ENCODE peak calls at places on chromosome 11, in ten cellular contexts. One of them, this sample, is unnamed. For H3K4me1, the result is how much of the 10 kb centered on the place peaks cover.

GRCh38 chr11:109405671-109406070 is 16.3 kb upstream of the C11orf87 start:
- DNase-seq in left ventricle myocardium inferior: no peak
- DNase-seq in effector memory CD4-positive, alpha-beta T cell: no peak
- DNase-seq in H1: no peak
- DNase-seq in endothelial cell of umbilical vein: no peak
- DNase-seq in BE2C: no peak
- DNase-seq in neuronal stem cell: no peak
- DNase-seq in hepatocyte: no peak
- DNase-seq in Caco-2: no peak
- DNase-seq in mucosa of descending colon: no peak
- DNase-seq in this sample: no peak

GRCh38 chr11:6200975-6201374 is 2.0 kb downstream of the OR52W1 start:
- DNase-seq in left ventricle myocardium inferior: peak
- DNase-seq in effector memory CD4-positive, alpha-beta T cell: no peak
- DNase-seq in H1: no peak
- DNase-seq in endothelial cell of umbilical vein: no peak
- DNase-seq in BE2C: no peak
- DNase-seq in neuronal stem cell: no peak
- DNase-seq in hepatocyte: no peak
- DNase-seq in Caco-2: no peak
- DNase-seq in mucosa of descending colon: no peak
- DNase-seq in this sample: peak

GRCh38 chr11:79487412-79487811 is 46.6 kb upstream of the TENM4 start:
- DNase-seq in left ventricle myocardium inferior: no peak
- DNase-seq in effector memory CD4-positive, alpha-beta T cell: no peak
- DNase-seq in H1: no peak
- DNase-seq in endothelial cell of umbilical vein: no peak
- DNase-seq in BE2C: no peak
- DNase-seq in neuronal stem cell: no peak
- DNase-seq in hepatocyte: no peak
- DNase-seq in Caco-2: no peak
- DNase-seq in mucosa of descending colon: no peak
- DNase-seq in this sample: no peak

GRCh38 chr11:130769782-130770565 is 146.3 kb downstream of the SNX19 start:
- DNase-seq in left ventricle myocardium inferior: no peak
- DNase-seq in effector memory CD4-positive, alpha-beta T cell: no peak
- DNase-seq in H1: no peak
- DNase-seq in endothelial cell of umbilical vein: no peak
- DNase-seq in BE2C: no peak
- DNase-seq in neuronal stem cell: no peak
- DNase-seq in hepatocyte: no peak
- DNase-seq in Caco-2: no peak
- DNase-seq in mucosa of descending colon: no peak
- DNase-seq in this sample: no peak

GRCh38 chr11:81869337-81870065 is 864.2 kb downstream of the FAM181B start:
- DNase-seq in left ventricle myocardium inferior: no peak
- DNase-seq in effector memory CD4-positive, alpha-beta T cell: peak
- DNase-seq in H1: no peak
- DNase-seq in endothelial cell of umbilical vein: no peak
- DNase-seq in BE2C: no peak
- DNase-seq in neuronal stem cell: no peak
- DNase-seq in hepatocyte: no peak
- DNase-seq in Caco-2: no peak
- DNase-seq in mucosa of descending colon: no peak
- DNase-seq in this sample: no peak

GRCh38 chr11:105269862-105270261 is 130.3 kb upstream of the CARD18 start:
- DNase-seq in left ventricle myocardium inferior: no peak
- DNase-seq in effector memory CD4-positive, alpha-beta T cell: no peak
- DNase-seq in H1: no peak
- DNase-seq in endothelial cell of umbilical vein: no peak
- DNase-seq in BE2C: no peak
- DNase-seq in neuronal stem cell: no peak
- DNase-seq in hepatocyte: no peak
- DNase-seq in Caco-2: no peak
- DNase-seq in mucosa of descending colon: no peak
- DNase-seq in this sample: no peak

GRCh38 chr11:32779131-32779530 is 15.3 kb downstream of the CCDC73 start:
- DNase-seq in left ventricle myocardium inferior: no peak
- DNase-seq in effector memory CD4-positive, alpha-beta T cell: no peak
- DNase-seq in H1: no peak
- DNase-seq in endothelial cell of umbilical vein: no peak
- DNase-seq in BE2C: no peak
- DNase-seq in neuronal stem cell: no peak
- DNase-seq in hepatocyte: no peak
- DNase-seq in Caco-2: no peak
- DNase-seq in mucosa of descending colon: no peak
- DNase-seq in this sample: no peak

GRCh38 chr11:13664351-13664750 is 4.1 kb upstream of the FAR1 start:
- DNase-seq in left ventricle myocardium inferior: no peak
- DNase-seq in effector memory CD4-positive, alpha-beta T cell: no peak
- DNase-seq in H1: no peak
- DNase-seq in endothelial cell of umbilical vein: no peak
- DNase-seq in BE2C: no peak
- DNase-seq in neuronal stem cell: no peak
- DNase-seq in hepatocyte: no peak
- DNase-seq in Caco-2: no peak
- DNase-seq in mucosa of descending colon: no peak
- DNase-seq in this sample: no peak

GRCh38 chr11:102318469-102318868 is 1.2 kb downstream of the BIRC3 start:
- DNase-seq in left ventricle myocardium inferior: no peak
- DNase-seq in effector memory CD4-positive, alpha-beta T cell: peak
- DNase-seq in H1: no peak
- DNase-seq in endothelial cell of umbilical vein: no peak
- DNase-seq in BE2C: no peak
- DNase-seq in neuronal stem cell: no peak
- DNase-seq in hepatocyte: no peak
- DNase-seq in Caco-2: no peak
- DNase-seq in mucosa of descending colon: no peak
- DNase-seq in this sample: no peak

GRCh38 chr11:22407899-22408298 is 69.7 kb downstream of the SLC17A6 start:
- DNase-seq in left ventricle myocardium inferior: no peak
- DNase-seq in effector memory CD4-positive, alpha-beta T cell: no peak
- DNase-seq in H1: no peak
- DNase-seq in endothelial cell of umbilical vein: no peak
- DNase-seq in BE2C: no peak
- DNase-seq in neuronal stem cell: peak
- DNase-seq in hepatocyte: no peak
- DNase-seq in Caco-2: no peak
- DNase-seq in mucosa of descending colon: no peak
- DNase-seq in this sample: no peak

GRCh38 chr11:76849376-76849775 is 11.3 kb upstream of the ACER3 start:
- DNase-seq in left ventricle myocardium inferior: no peak
- DNase-seq in effector memory CD4-positive, alpha-beta T cell: no peak
- DNase-seq in H1: no peak
- DNase-seq in endothelial cell of umbilical vein: no peak
- DNase-seq in BE2C: no peak
- DNase-seq in neuronal stem cell: no peak
- DNase-seq in hepatocyte: no peak
- DNase-seq in Caco-2: no peak
- DNase-seq in mucosa of descending colon: no peak
- DNase-seq in this sample: no peak

GRCh38 chr11:23288001-23288783 is 427.9 kb upstream of the CCDC179 start:
- DNase-seq in left ventricle myocardium inferior: no peak
- DNase-seq in effector memory CD4-positive, alpha-beta T cell: no peak
- DNase-seq in H1: no peak
- DNase-seq in endothelial cell of umbilical vein: peak
- DNase-seq in BE2C: no peak
- DNase-seq in neuronal stem cell: no peak
- DNase-seq in hepatocyte: no peak
- DNase-seq in Caco-2: no peak
- DNase-seq in mucosa of descending colon: no peak
- DNase-seq in this sample: no peak

DNA sequence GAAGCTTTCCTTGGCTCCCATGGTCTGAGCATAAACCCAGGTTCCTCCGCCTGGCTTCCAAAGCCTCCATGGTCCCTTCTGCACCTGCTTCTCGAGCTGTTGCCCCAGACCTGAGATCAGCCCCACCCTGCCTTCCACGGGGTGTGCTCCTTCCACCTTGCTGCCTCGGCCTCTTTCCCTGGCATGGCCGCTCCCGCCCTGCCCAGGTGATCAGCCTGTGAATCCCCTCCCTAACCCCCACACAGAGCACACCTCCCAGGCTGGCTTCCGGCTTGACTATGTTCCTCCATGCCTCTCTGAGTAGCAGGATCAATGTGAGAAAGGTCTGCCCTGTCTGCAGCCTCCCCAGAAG is 2.7 kb upstream of the PPP6R3 start:
- DNase-seq in left ventricle myocardium inferior: no peak
- DNase-seq in effector memory CD4-positive, alpha-beta T cell: no peak
- DNase-seq in H1: no peak
- DNase-seq in endothelial cell of umbilical vein: no peak
- DNase-seq in BE2C: no peak
- DNase-seq in neuronal stem cell: no peak
- DNase-seq in hepatocyte: peak
- DNase-seq in Caco-2: no peak
- DNase-seq in mucosa of descending colon: peak
- DNase-seq in this sample: no peak
- H3K4me1 ChIP-seq in left ventricle myocardium inferior: under half
- H3K4me1 ChIP-seq in effector memory CD4-positive, alpha-beta T cell: under half
- H3K4me1 ChIP-seq in H1: under half
- H3K4me1 ChIP-seq in endothelial cell of umbilical vein: under half
- H3K4me1 ChIP-seq in BE2C: under half
- H3K4me1 ChIP-seq in neuronal stem cell: under half
- H3K4me1 ChIP-seq in hepatocyte: under half
- H3K4me1 ChIP-seq in Caco-2: under half
- H3K4me1 ChIP-seq in mucosa of descending colon: under half
- H3K4me1 ChIP-seq in this sample: under half

GRCh38 chr11:48051217-48051848 is 71.0 kb downstream of the PTPRJ start:
- DNase-seq in left ventricle myocardium inferior: no peak
- DNase-seq in effector memory CD4-positive, alpha-beta T cell: no peak
- DNase-seq in H1: no peak
- DNase-seq in endothelial cell of umbilical vein: no peak
- DNase-seq in BE2C: no peak
- DNase-seq in neuronal stem cell: no peak
- DNase-seq in hepatocyte: no peak
- DNase-seq in Caco-2: no peak
- DNase-seq in mucosa of descending colon: no peak
- DNase-seq in this sample: no peak
- H3K4me1 ChIP-seq in left ventricle myocardium inferior: under half
- H3K4me1 ChIP-seq in effector memory CD4-positive, alpha-beta T cell: under half
- H3K4me1 ChIP-seq in H1: under half
- H3K4me1 ChIP-seq in endothelial cell of umbilical vein: under half
- H3K4me1 ChIP-seq in BE2C: under half
- H3K4me1 ChIP-seq in neuronal stem cell: under half
- H3K4me1 ChIP-seq in hepatocyte: under half
- H3K4me1 ChIP-seq in Caco-2: under half
- H3K4me1 ChIP-seq in mucosa of descending colon: under half
- H3K4me1 ChIP-seq in this sample: under half

GRCh38 chr11:120712014-120712413 is 200.5 kb downstream of the GRIK4 start:
- DNase-seq in left ventricle myocardium inferior: no peak
- DNase-seq in effector memory CD4-positive, alpha-beta T cell: no peak
- DNase-seq in H1: no peak
- DNase-seq in endothelial cell of umbilical vein: no peak
- DNase-seq in BE2C: no peak
- DNase-seq in neuronal stem cell: no peak
- DNase-seq in hepatocyte: no peak
- DNase-seq in Caco-2: no peak
- DNase-seq in mucosa of descending colon: no peak
- DNase-seq in this sample: no peak
- H3K4me1 ChIP-seq in left ventricle myocardium inferior: under half
- H3K4me1 ChIP-seq in effector memory CD4-positive, alpha-beta T cell: under half
- H3K4me1 ChIP-seq in H1: under half
- H3K4me1 ChIP-seq in endothelial cell of umbilical vein: under half
- H3K4me1 ChIP-seq in BE2C: under half
- H3K4me1 ChIP-seq in neuronal stem cell: half or more
- H3K4me1 ChIP-seq in hepatocyte: under half
- H3K4me1 ChIP-seq in Caco-2: under half
- H3K4me1 ChIP-seq in mucosa of descending colon: under half
- H3K4me1 ChIP-seq in this sample: under half

DNA sequence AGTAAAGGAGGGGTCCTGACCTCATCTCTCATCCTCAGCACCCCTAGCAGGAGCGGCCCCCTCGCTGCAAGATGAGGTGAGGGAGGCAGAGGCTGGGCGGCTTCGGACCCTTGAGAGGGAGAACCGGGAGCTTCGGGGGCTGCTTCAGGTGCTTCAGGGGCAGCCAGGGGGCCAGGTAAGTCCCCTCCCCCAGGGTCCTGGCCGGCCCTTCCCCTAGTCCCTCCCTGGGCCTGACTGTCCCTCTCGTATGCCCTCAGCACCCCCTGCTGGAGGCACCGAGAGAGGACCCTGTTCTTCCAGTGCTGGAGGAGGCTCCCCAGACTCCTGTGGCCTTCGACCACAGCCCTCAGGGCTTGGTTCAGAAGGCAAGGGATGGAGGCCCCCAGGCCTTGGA is 3.7 kb downstream of the CCDC88B start:
- DNase-seq in left ventricle myocardium inferior: no peak
- DNase-seq in effector memory CD4-positive, alpha-beta T cell: no peak
- DNase-seq in H1: no peak
- DNase-seq in endothelial cell of umbilical vein: no peak
- DNase-seq in BE2C: no peak
- DNase-seq in neuronal stem cell: no peak
- DNase-seq in hepatocyte: peak
- DNase-seq in Caco-2: peak
- DNase-seq in mucosa of descending colon: peak
- DNase-seq in this sample: no peak
- H3K4me1 ChIP-seq in left ventricle myocardium inferior: under half
- H3K4me1 ChIP-seq in effector memory CD4-positive, alpha-beta T cell: under half
- H3K4me1 ChIP-seq in H1: under half
- H3K4me1 ChIP-seq in endothelial cell of umbilical vein: under half
- H3K4me1 ChIP-seq in BE2C: under half
- H3K4me1 ChIP-seq in neuronal stem cell: under half
- H3K4me1 ChIP-seq in hepatocyte: under half
- H3K4me1 ChIP-seq in Caco-2: under half
- H3K4me1 ChIP-seq in mucosa of descending colon: under half
- H3K4me1 ChIP-seq in this sample: under half

GRCh38 chr11:62127941-62128770 is 4.3 kb downstream of the INCENP start:
- DNase-seq in left ventricle myocardium inferior: no peak
- DNase-seq in effector memory CD4-positive, alpha-beta T cell: no peak
- DNase-seq in H1: no peak
- DNase-seq in endothelial cell of umbilical vein: no peak
- DNase-seq in BE2C: no peak
- DNase-seq in neuronal stem cell: no peak
- DNase-seq in hepatocyte: no peak
- DNase-seq in Caco-2: no peak
- DNase-seq in mucosa of descending colon: no peak
- DNase-seq in this sample: no peak

GRCh38 chr11:62128835-62129234 is 5.0 kb downstream of the INCENP start:
- DNase-seq in left ventricle myocardium inferior: no peak
- DNase-seq in effector memory CD4-positive, alpha-beta T cell: no peak
- DNase-seq in H1: no peak
- DNase-seq in endothelial cell of umbilical vein: no peak
- DNase-seq in BE2C: no peak
- DNase-seq in neuronal stem cell: no peak
- DNase-seq in hepatocyte: no peak
- DNase-seq in Caco-2: no peak
- DNase-seq in mucosa of descending colon: no peak
- DNase-seq in this sample: no peak

GRCh38 chr11:62132188-62132587 is 8.4 kb downstream of the INCENP start:
- DNase-seq in left ventricle myocardium inferior: no peak
- DNase-seq in effector memory CD4-positive, alpha-beta T cell: no peak
- DNase-seq in H1: no peak
- DNase-seq in endothelial cell of umbilical vein: no peak
- DNase-seq in BE2C: no peak
- DNase-seq in neuronal stem cell: no peak
- DNase-seq in hepatocyte: no peak
- DNase-seq in Caco-2: no peak
- DNase-seq in mucosa of descending colon: no peak
- DNase-seq in this sample: no peak

GRCh38 chr11:62130498-62131464 is 7.0 kb downstream of the INCENP start:
- DNase-seq in left ventricle myocardium inferior: no peak
- DNase-seq in effector memory CD4-positive, alpha-beta T cell: no peak
- DNase-seq in H1: no peak
- DNase-seq in endothelial cell of umbilical vein: no peak
- DNase-seq in BE2C: no peak
- DNase-seq in neuronal stem cell: no peak
- DNase-seq in hepatocyte: no peak
- DNase-seq in Caco-2: no peak
- DNase-seq in mucosa of descending colon: no peak
- DNase-seq in this sample: no peak

GRCh38 chr11:62129610-62130497 is 6.0 kb downstream of the INCENP start:
- DNase-seq in left ventricle myocardium inferior: no peak
- DNase-seq in effector memory CD4-positive, alpha-beta T cell: no peak
- DNase-seq in H1: no peak
- DNase-seq in endothelial cell of umbilical vein: no peak
- DNase-seq in BE2C: no peak
- DNase-seq in neuronal stem cell: no peak
- DNase-seq in hepatocyte: no peak
- DNase-seq in Caco-2: no peak
- DNase-seq in mucosa of descending colon: no peak
- DNase-seq in this sample: no peak
- H3K4me1 ChIP-seq in left ventricle myocardium inferior: under half
- H3K4me1 ChIP-seq in effector memory CD4-positive, alpha-beta T cell: under half
- H3K4me1 ChIP-seq in H1: under half
- H3K4me1 ChIP-seq in endothelial cell of umbilical vein: under half
- H3K4me1 ChIP-seq in BE2C: under half
- H3K4me1 ChIP-seq in neuronal stem cell: under half
- H3K4me1 ChIP-seq in hepatocyte: under half
- H3K4me1 ChIP-seq in Caco-2: under half
- H3K4me1 ChIP-seq in mucosa of descending colon: under half
- H3K4me1 ChIP-seq in this sample: under half

This sample was measured in tibial nerve.